ENCODE peak calls at places on chromosomes 4 and X, in five cellular contexts. I, S, N, J and Q are unnamed samples.

GRCh38 chrX:39981946-39982345 is 115.8 kb downstream of the BCOR start:
- DNase-seq in I (no peak), S (no peak), N (no peak), J (no peak), Q (no peak)

GRCh38 chr4:94571301-94571700 is 119.6 kb downstream of the PDLIM5 start:
- DNase-seq in I (no peak), S (no peak), N (no peak), J (no peak), Q (no peak)

GRCh38 chrX:45508459-45508858 is 307.8 kb upstream of the DIPK2B start:
- DNase-seq in I (no peak), S (no peak), N (no peak), J (no peak), Q (no peak)

GRCh38 chrX:1308476-1308875 is 28.1 kb upstream of the IL3RA start:
- DNase-seq in I (no peak), S (no peak), N (no peak), J (no peak), Q (no peak)

GRCh38 chrX:52271212-52271611 is 86.5 kb downstream of the MAGED4 start:
- DNase-seq in I (no peak), S (no peak), N (no peak), J (no peak), Q (peak)

GRCh38 chr4:186161138-186161537 is 30.2 kb upstream of the CYP4V2 start:
- DNase-seq in I (no peak), S (no peak), N (no peak), J (no peak), Q (no peak)

GRCh38 chrX:38124000-38124399 is 96.7 kb downstream of the SRPX start:
- DNase-seq in I (no peak), S (no peak), N (no peak), J (no peak), Q (no peak)

GRCh38 chr4:100095729-100096595 is 94.3 kb downstream of the DDIT4L start:
- DNase-seq in I (peak), S (peak), N (peak), J (peak), Q (peak)

GRCh38 chrX:64885850-64886249 is 90.4 kb downstream of the ZC4H2 start:
- DNase-seq in I (no peak), S (no peak), N (no peak), J (no peak), Q (no peak)

GRCh38 chrX:44874481-44875184 is 1.6 kb downstream of the KDM6A start:
- DNase-seq in I (peak), S (peak), N (no peak), J (peak), Q (peak)

GRCh38 chr4:76738081-76738931 is 159.6 kb downstream of the SOWAHB start:
- DNase-seq in I (no peak), S (no peak), N (no peak), J (no peak), Q (peak)

GRCh38 chr4:84870398-84871163 is 95.9 kb downstream of the WDFY3 start:
- DNase-seq in I (no peak), S (no peak), N (peak), J (no peak), Q (no peak)

GRCh38 chrX:28015993-28016392 is 34.7 kb upstream of the DCAF8L1 start:
- DNase-seq in I (no peak), S (no peak), N (no peak), J (no peak), Q (no peak)

GRCh38 chrX:130770615-130771014 is 132.4 kb downstream of the ENOX2 start:
- DNase-seq in I (no peak), S (no peak), N (peak), J (no peak), Q (no peak)

GRCh38 chr4:24924309-24924781 is 11.5 kb upstream of the CCDC149 start:
- DNase-seq in I (no peak), S (no peak), N (peak), J (peak), Q (peak)

GRCh38 chrX:9788908-9789307 is 2.7 kb downstream of the SHROOM2 start:
- DNase-seq in I (no peak), S (no peak), N (no peak), J (no peak), Q (no peak)

GRCh38 chr4:127357765-127358164 is 275.0 kb upstream of the INTU start:
- DNase-seq in I (no peak), S (no peak), N (no peak), J (no peak), Q (no peak)

GRCh38 chr4:146033149-146033548 is 94.5 kb upstream of the ZNF827 start:
- DNase-seq in I (no peak), S (no peak), N (no peak), J (no peak), Q (no peak)

GRCh38 chrX:63128509-63128908 is 222.6 kb downstream of the SPIN4 start:
- DNase-seq in I (no peak), S (peak), N (peak), J (no peak), Q (no peak)

GRCh38 chrX:106791495-106791894 is 11.0 kb upstream of the TBC1D8B start:
- DNase-seq in I (no peak), S (no peak), N (no peak), J (no peak), Q (peak)

GRCh38 chr4:156734965-156735895 is 236.4 kb downstream of the PDGFC start:
- DNase-seq in I (no peak), S (no peak), N (no peak), J (no peak), Q (no peak)

GRCh38 chrX:150547511-150548115 is 20.8 kb upstream of the MTM1 start:
- DNase-seq in I (no peak), S (no peak), N (peak), J (peak), Q (peak)

GRCh38 chr4:81432825-81433224 is 38.9 kb downstream of the RASGEF1B start:
- DNase-seq in I (no peak), S (no peak), N (no peak), J (no peak), Q (no peak)

GRCh38 chr4:161929966-161930365 is 233.8 kb downstream of the FSTL5 start:
- DNase-seq in I (no peak), S (no peak), N (no peak), J (no peak), Q (no peak)

GRCh38 chrX:109695637-109696036 is 37.4 kb downstream of the ACSL4 start:
- DNase-seq in I (no peak), S (no peak), N (no peak), J (no peak), Q (no peak)

GRCh38 chr4:151797131-151797530 is 36.3 kb upstream of the GATB start:
- DNase-seq in I (no peak), S (no peak), N (no peak), J (no peak), Q (no peak)

GRCh38 chrX:18995216-18995615 is 11.3 kb upstream of the PHKA2 start:
- DNase-seq in I (no peak), S (no peak), N (peak), J (no peak), Q (peak)

GRCh38 chrX:2566044-2566443 is 65.3 kb upstream of the DHRSX start:
- DNase-seq in I (no peak), S (no peak), N (no peak), J (no peak), Q (no peak)

GRCh38 chrX:68139791-68140190 is 293.5 kb downstream of the OPHN1 start:
- DNase-seq in I (no peak), S (no peak), N (no peak), J (no peak), Q (peak)

GRCh38 chr4:146640459-146641061 is 1.9 kb downstream of the POU4F2 start:
- DNase-seq in I (no peak), S (no peak), N (no peak), J (no peak), Q (no peak)

GRCh38 chr4:19177616-19178015 is 1074.1 kb upstream of the SLIT2 start:
- DNase-seq in I (no peak), S (no peak), N (peak), J (no peak), Q (no peak)

GRCh38 chrX:56588397-56589188 is 25.2 kb downstream of the UBQLN2 start:
- DNase-seq in I (no peak), S (no peak), N (no peak), J (no peak), Q (no peak)

GRCh38 chr4:113052379-113052951 is 3.0 kb downstream of the ANK2 start:
- DNase-seq in I (no peak), S (no peak), N (peak), J (no peak), Q (peak)

GRCh38 chr4:142354794-142355416 is 491.2 kb downstream of the INPP4B start:
- DNase-seq in I (peak), S (peak), N (no peak), J (no peak), Q (no peak)

GRCh38 chrX:806586-806985 is 176.0 kb downstream of the SHOX start:
- DNase-seq in I (no peak), S (no peak), N (no peak), J (no peak), Q (no peak)

DNA sequence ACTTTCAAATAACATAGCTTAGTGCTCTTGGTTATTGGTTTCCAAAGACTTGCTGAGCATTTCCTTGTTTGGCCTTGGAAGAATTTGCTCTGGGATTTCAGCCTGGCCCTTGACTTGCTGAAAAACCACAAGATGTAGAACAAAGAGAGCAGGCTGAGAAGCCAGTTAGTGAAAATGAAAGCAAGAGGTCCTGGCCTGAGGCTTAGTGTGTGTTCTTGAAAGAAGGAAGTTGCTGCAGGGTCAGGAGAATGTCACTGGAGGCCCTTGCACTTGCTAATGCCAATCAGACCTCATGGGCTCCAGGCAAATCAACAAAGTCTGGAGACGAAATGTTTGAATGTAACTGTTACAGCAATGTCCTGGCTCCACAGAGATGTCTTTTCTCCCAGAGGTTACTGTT is 79.4 kb downstream of the SYNPO2 start:
- DNase-seq in I (no peak), S (no peak), N (peak), J (peak), Q (peak)
- H3K27ac ChIP-seq in I (no peak), S (no peak), N (peak), J (peak), Q (peak)

GRCh38 chrX:16785247-16786138 is 773 bp upstream of the TXLNG start:
- DNase-seq in I (no peak), S (no peak), N (no peak), J (peak), Q (peak)
- H3K27ac ChIP-seq in I (no peak), S (peak), N (no peak), J (no peak), Q (peak)

DNA sequence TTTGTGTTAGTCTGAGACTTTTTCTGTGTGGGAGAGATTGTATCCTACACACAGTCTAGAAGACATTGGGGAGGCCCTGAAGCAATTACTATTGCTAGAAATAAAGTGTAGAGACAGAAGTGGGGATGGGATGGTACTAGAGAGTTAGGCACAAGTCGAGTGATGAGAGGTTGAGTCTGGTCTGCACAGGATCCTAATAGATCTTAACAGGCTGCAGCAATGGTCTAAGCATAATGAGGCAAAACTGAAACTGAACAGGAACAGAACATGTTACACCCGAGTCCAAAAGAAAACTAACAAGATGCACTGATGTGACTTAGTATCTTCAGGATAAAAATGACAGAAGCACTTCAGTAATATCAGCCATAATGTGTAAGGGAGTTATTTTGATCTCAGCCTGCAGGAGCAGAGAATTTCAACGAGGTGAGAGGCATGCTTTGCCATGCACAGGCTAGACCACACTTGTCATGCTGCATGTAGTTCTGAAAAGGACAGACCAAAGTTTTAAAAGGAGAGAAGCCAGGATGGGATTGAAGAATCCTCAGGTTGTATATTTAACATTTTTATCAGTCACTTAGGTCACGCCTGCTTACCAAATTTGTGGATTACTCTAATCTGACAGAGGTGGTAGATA is 205.8 kb upstream of the BOD1L1 start:
- DNase-seq in I (no peak), S (no peak), N (no peak), J (no peak), Q (no peak)
- H3K27ac ChIP-seq in I (no peak), S (no peak), N (no peak), J (no peak), Q (no peak)

GRCh38 chr4:61543976-61544375 is 343.9 kb downstream of the ADGRL3 start:
- DNase-seq in I (no peak), S (no peak), N (no peak), J (no peak), Q (no peak)

GRCh38 chr4:61540944-61541343 is 340.8 kb downstream of the ADGRL3 start:
- DNase-seq in I (no peak), S (no peak), N (no peak), J (no peak), Q (no peak)

GRCh38 chr4:61545902-61546498 is 345.9 kb downstream of the ADGRL3 start:
- DNase-seq in I (no peak), S (no peak), N (no peak), J (no peak), Q (no peak)

DNA sequence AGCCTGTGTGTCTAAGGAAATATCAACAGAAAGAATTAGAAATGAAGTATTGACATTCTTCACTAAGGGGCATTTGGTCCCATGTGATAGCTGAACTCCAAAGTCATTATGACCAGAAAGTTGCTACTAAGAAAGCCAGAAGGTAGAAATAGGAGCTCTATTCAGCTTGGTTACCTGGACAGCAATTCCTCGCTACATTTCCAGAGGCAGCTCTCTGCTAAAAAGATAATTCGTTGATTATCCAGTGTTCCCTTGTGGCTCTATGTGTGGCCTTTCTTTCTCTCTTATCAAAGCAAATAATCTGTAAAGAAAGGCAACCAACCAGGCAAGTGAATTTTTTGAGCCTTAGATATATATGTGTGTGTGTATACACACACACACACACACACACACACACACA is 341.3 kb downstream of the ADGRL3 start:
- DNase-seq in I (no peak), S (no peak), N (no peak), J (no peak), Q (no peak)
- H3K27ac ChIP-seq in I (no peak), S (no peak), N (no peak), J (no peak), Q (no peak)

GRCh38 chrX:135556055-135556454 is 35.6 kb downstream of the INTS6L start:
- DNase-seq in I (no peak), S (no peak), N (no peak), J (no peak), Q (no peak)

GRCh38 chrX:135557344-135557743 is 36.9 kb downstream of the INTS6L start:
- DNase-seq in I (no peak), S (no peak), N (no peak), J (no peak), Q (no peak)
- H3K27ac ChIP-seq in I (no peak), S (no peak), N (no peak), J (no peak), Q (no peak)

GRCh38 chr4:173211838-173212237 is 43.2 kb downstream of the GALNT7 start:
- DNase-seq in I (no peak), S (no peak), N (peak), J (no peak), Q (peak)

GRCh38 chr4:173212379-173212778 is 43.8 kb downstream of the GALNT7 start:
- DNase-seq in I (no peak), S (no peak), N (no peak), J (no peak), Q (no peak)

GRCh38 chr4:173213296-173213695 is 44.7 kb downstream of the GALNT7 start:
- DNase-seq in I (no peak), S (no peak), N (no peak), J (no peak), Q (no peak)

GRCh38 chr4:173214661-173215060 is 46.0 kb downstream of the GALNT7 start:
- DNase-seq in I (no peak), S (no peak), N (no peak), J (no peak), Q (no peak)

GRCh38 chr4:173214231-173214630 is 45.6 kb downstream of the GALNT7 start:
- DNase-seq in I (no peak), S (no peak), N (no peak), J (no peak), Q (no peak)
- H3K27ac ChIP-seq in I (no peak), S (no peak), N (no peak), J (no peak), Q (no peak)

GRCh38 chr4:38065900-38066299 is 105.7 kb downstream of the PTTG2 start:
- DNase-seq in I (no peak), S (no peak), N (no peak), J (no peak), Q (no peak)

GRCh38 chr4:38062894-38063168 is 102.6 kb downstream of the PTTG2 start:
- DNase-seq in I (no peak), S (no peak), N (no peak), J (no peak), Q (no peak)

GRCh38 chr4:38065181-38065580 is 105.0 kb downstream of the PTTG2 start:
- DNase-seq in I (no peak), S (no peak), N (no peak), J (no peak), Q (no peak)

GRCh38 chr4:38060829-38061431 is 100.7 kb downstream of the PTTG2 start:
- DNase-seq in I (no peak), S (no peak), N (peak), J (no peak), Q (no peak)

GRCh38 chr4:38062088-38062893 is 102.1 kb downstream of the PTTG2 start:
- DNase-seq in I (peak), S (peak), N (peak), J (peak), Q (no peak)
- H3K27ac ChIP-seq in I (no peak), S (no peak), N (peak), J (no peak), Q (peak)

GRCh38 chr4:86542319-86543027 is 51.6 kb upstream of the PTPN13 start:
- DNase-seq in I (no peak), S (no peak), N (no peak), J (no peak), Q (no peak)
- H3K27ac ChIP-seq in I (no peak), S (no peak), N (no peak), J (no peak), Q (no peak)